ENCODE peak calls at places on chromosomes 12 and 14, in four cellular contexts. U is A549, M is transverse colon, R is breast epithelium. B is an unnamed sample. For H3K4me1, the result is how much of the 10 kb centered on the place peaks cover.

GRCh38 chr12:55718020-55718419 is 2.2 kb upstream of the RDH5 start:
- DNase-seq in U (no peak), M (no peak), R (peak), B (peak)

GRCh38 chr14:38868415-38869290 is 234.4 kb downstream of the SEC23A start:
- DNase-seq in U (no peak), M (no peak), R (no peak), B (no peak)

GRCh38 chr14:32675433-32675832 is 263.2 kb upstream of the NPAS3 start:
- DNase-seq in U (no peak), M (no peak), R (no peak), B (no peak)

GRCh38 chr12:120820885-120821510 is 83.2 kb downstream of the SPPL3 start:
- DNase-seq in U (no peak), M (no peak), R (no peak), B (no peak)

GRCh38 chr12:4286228-4286627 is 12.7 kb downstream of the CCND2 start:
- DNase-seq in U (no peak), M (no peak), R (no peak), B (no peak)

GRCh38 chr12:42985506-42985905 is 396.0 kb upstream of the PRICKLE1 start:
- DNase-seq in U (no peak), M (no peak), R (no peak), B (no peak)

GRCh38 chr12:17062296-17063061 is 456.5 kb upstream of the LMO3 start:
- DNase-seq in U (peak), M (no peak), R (no peak), B (no peak)

GRCh38 chr12:109926488-109927210 is 26.6 kb downstream of the TCHP start:
- DNase-seq in U (no peak), M (no peak), R (no peak), B (no peak)

GRCh38 chr12:52798671-52799497 is 3.0 kb upstream of the KRT3 start:
- DNase-seq in U (peak), M (no peak), R (no peak), B (no peak)

GRCh38 chr12:116771651-116772050 is 33.5 kb downstream of the RNFT2 start:
- DNase-seq in U (no peak), M (no peak), R (no peak), B (no peak)

GRCh38 chr14:60655898-60656754 is 6.8 kb upstream of the SIX1 start:
- DNase-seq in U (no peak), M (no peak), R (no peak), B (no peak)

GRCh38 chr14:59346329-59346728 is 118.9 kb downstream of the GPR135 start:
- DNase-seq in U (no peak), M (no peak), R (no peak), B (no peak)

GRCh38 chr14:26128931-26129674 is 468.7 kb downstream of the NOVA1 start:
- DNase-seq in U (no peak), M (no peak), R (no peak), B (no peak)

GRCh38 chr14:63672417-63673180 is 30.9 kb upstream of the WDR89 start:
- DNase-seq in U (no peak), M (no peak), R (no peak), B (no peak)

GRCh38 chr14:94119071-94119470 is 8.5 kb downstream of the IFI27 start:
- DNase-seq in U (no peak), M (no peak), R (no peak), B (no peak)

GRCh38 chr14:94123296-94123695 is 6.1 kb downstream of the IFI27L2 start:
- DNase-seq in U (no peak), M (no peak), R (no peak), B (no peak)

GRCh38 chr14:94121485-94121884 is 7.9 kb downstream of the IFI27L2 start:
- DNase-seq in U (no peak), M (no peak), R (no peak), B (no peak)

GRCh38 chr14:94122438-94122837 is 7.0 kb downstream of the IFI27L2 start:
- DNase-seq in U (no peak), M (no peak), R (no peak), B (no peak)

DNA sequence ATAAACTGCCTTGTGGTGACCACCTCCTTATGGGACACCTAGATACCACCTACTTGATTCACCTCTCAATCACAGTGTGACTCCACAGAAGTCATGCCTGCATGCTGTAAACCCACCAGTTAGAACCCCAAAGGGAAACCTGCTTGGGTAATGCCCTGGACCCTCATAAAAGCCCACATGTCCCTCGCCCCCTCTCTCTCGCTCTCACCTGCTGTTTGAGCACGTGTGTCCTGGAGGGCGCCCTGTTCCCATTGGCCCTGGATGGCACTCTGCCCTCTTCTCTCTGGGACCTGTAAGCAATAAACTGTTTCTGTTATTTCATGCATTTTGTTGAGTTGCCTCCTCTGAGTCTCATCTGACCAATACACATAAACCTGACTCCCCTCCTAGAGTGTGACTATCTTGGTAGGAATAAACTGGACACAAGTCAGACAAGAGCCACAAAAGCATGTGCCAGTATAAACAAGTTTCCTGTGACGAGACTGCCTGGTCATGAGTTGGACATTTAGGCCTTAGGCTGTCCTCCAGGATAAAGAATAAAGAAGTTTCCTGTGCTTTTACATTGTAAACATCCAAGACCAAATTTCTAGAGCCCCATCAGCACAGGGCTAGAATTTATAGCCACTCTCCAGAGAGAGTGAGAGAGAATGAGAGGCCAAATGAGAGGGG is 8.6 kb downstream of the IFI27L2 start:
- DNase-seq in U (no peak), M (no peak), R (no peak), B (no peak)
- TF ChIP-seq POLR2A in U (no peak), M (no peak), R (no peak), B (no peak)

GRCh38 chr14:51627313-51627712 is 24.4 kb upstream of the FRMD6 start:
- DNase-seq in U (no peak), M (no peak), R (no peak), B (no peak)
- H3K4me1 ChIP-seq in U (under half), M (under half), R (under half), B (under half)

DNA sequence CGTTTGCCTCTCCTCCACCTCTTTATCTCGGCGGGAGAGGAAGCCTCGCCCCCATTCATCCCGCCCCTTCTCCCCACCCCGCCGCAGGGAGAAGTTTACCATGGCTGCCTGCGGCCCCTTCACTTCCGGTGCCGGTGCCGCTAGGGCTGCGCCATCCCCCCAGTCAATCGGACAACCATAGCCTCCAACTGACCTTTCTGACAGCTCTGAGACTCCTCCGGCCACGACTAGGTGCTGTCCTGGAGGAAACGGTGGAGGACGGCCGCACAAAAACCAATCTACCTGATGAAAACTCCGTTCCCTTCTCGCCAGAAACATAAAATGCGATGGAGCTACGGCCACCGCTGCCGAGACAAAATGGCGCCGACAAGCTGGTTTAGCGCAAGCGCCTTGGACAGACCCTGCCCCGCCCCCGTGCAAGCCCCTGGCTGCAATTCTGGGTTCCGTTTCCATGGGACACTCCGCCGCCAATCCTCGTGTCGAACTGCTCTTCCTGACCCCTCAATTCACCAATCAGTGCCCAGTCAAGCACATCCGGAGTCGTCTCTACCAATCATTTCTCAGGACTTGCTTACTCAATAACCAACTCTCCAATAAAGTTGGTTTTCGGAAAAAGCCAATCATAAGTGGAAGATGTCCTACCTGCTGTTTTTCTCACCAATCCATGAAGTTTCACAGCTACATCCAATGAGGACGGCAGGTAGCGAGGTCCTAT is 436 bp upstream of the ARID4A start:
- DNase-seq in U (peak), M (peak), R (peak), B (peak)
- TF ChIP-seq POLR2A in U (peak), M (peak), R (peak), B (no peak)

DNA sequence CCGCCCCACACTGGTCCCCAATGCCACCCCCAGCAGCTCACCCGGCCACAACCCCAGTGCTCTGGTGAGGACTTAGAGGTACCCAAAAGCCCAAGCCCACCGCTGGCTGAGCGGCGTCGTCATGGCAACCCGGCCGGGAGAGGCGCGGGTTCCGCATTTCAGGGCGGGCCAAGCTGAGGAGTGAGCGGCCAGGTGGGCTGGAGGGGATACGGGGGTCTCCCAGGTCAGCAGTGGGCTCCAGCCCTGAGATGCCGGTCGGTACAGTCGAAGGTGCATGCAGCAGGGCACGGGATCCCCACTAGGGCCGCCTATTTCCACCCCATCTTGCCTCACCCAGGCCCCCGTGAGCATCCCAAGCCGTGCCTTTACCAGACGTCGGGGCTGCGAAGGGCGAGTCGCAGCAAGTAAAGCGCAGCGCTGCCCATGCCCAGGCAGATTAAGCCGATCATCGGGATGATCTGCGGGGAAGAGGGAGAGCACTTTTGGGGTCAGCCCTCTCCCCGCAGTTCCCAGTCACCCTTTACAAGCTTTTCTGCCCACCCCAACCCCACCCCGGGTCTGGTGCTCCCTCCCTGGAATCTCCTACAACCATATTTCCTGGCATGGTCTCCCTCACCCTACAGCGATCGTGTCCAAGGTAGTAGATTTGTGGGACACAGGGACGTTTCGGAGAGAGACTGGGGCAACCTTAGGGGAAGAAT is 6.9 kb downstream of the SHMT2 start:
- DNase-seq in U (no peak), M (no peak), R (no peak), B (no peak)
- H3K4me1 ChIP-seq in U (under half), M (under half), R (under half), B (under half)

GRCh38 chr14:76956253-76957090 is 72.0 kb downstream of the IRF2BPL start:
- DNase-seq in U (peak), M (peak), R (peak), B (peak)

GRCh38 chr14:76957224-76957881 is 71.2 kb downstream of the IRF2BPL start:
- DNase-seq in U (no peak), M (no peak), R (no peak), B (no peak)

GRCh38 chr14:76954791-76955190 is 73.7 kb downstream of the IRF2BPL start:
- DNase-seq in U (no peak), M (no peak), R (no peak), B (no peak)

GRCh38 chr14:76954371-76954770 is 74.1 kb downstream of the IRF2BPL start:
- DNase-seq in U (no peak), M (no peak), R (no peak), B (no peak)

GRCh38 chr14:76955575-76956252 is 72.8 kb downstream of the IRF2BPL start:
- DNase-seq in U (peak), M (no peak), R (no peak), B (no peak)
- TF ChIP-seq POLR2A in U (no peak), M (no peak), R (no peak), B (no peak)

B was measured in testis.